ENCODE peak calls at places on chromosome 3, in seven cellular contexts. V is uterus, T is fibroblast of lung, X is neural progenitor cell, M is stomach, H is HCT116, C is DND-41. Q is an unnamed sample.
A peak's percentile ranks its signal among the peaks of the same experiment; 100 is the strongest.

GRCh38 chr3:72538070-72538745 is 310.0 kb downstream of the SHQ1 start:
- DNase-seq in V (no peak), T (no peak), X (no peak), M (no peak), H (no peak), C (no peak), Q (peak; percentile 16)

GRCh38 chr3:160804762-160805161 is 48.7 kb downstream of the PPM1L start:
- DNase-seq in V (no peak), T (no peak), X (no peak), M (peak; percentile 68), H (no peak), C (no peak), Q (no peak)

GRCh38 chr3:117248149-117248548 is 538.6 kb downstream of the TUSC7 start:
- DNase-seq in V (no peak), T (no peak), X (peak; percentile 23), M (no peak), H (no peak), C (no peak), Q (no peak)

GRCh38 chr3:53040361-53040820 is 5.5 kb downstream of the SFMBT1 start:
- DNase-seq in V (no peak), T (peak; percentile 42), X (no peak), M (no peak), H (no peak), C (no peak), Q (peak; percentile 60)

GRCh38 chr3:49602877-49603411 is 48.7 kb downstream of the BSN start:
- DNase-seq in V (no peak), T (no peak), X (no peak), M (peak; percentile 32), H (peak; percentile 63), C (no peak), Q (peak; percentile 66)

GRCh38 chr3:183688869-183689268 is 8.7 kb upstream of the YEATS2 start:
- DNase-seq in V (no peak), T (no peak), X (no peak), M (no peak), H (no peak), C (no peak), Q (no peak)

GRCh38 chr3:102205647-102206046 is 229.2 kb upstream of the ZPLD1 start:
- DNase-seq in V (no peak), T (no peak), X (no peak), M (no peak), H (no peak), C (no peak), Q (no peak)

GRCh38 chr3:64131755-64132154 is 93.5 kb downstream of the PRICKLE2 start:
- DNase-seq in V (no peak), T (no peak), X (no peak), M (no peak), H (no peak), C (no peak), Q (no peak)

GRCh38 chr3:8668216-8668615 is 23.6 kb upstream of the SSUH2 start:
- DNase-seq in V (no peak), T (peak; percentile 12), X (no peak), M (no peak), H (no peak), C (no peak), Q (no peak)

GRCh38 chr3:79148786-79149185 is 619.0 kb downstream of the ROBO1 start:
- DNase-seq in V (no peak), T (peak; percentile 53), X (no peak), M (no peak), H (no peak), C (no peak), Q (peak; percentile 1)

GRCh38 chr3:194380300-194380699 is 10.8 kb upstream of the LRRC15 start:
- DNase-seq in V (no peak), T (no peak), X (no peak), M (peak; percentile 16), H (no peak), C (no peak), Q (no peak)

GRCh38 chr3:113096158-113096893 is 105.5 kb downstream of the GTPBP8 start:
- DNase-seq in V (no peak), T (peak; percentile 56), X (peak; percentile 65), M (no peak), H (no peak), C (no peak), Q (no peak)

GRCh38 chr3:112333002-112333385 is at the start of gene CD200:
- DNase-seq in V (peak; percentile 74), T (peak; percentile 70), X (peak; percentile 81), M (peak; percentile 45), H (no peak), C (no peak), Q (no peak)

GRCh38 chr3:141430326-141430725 is 56.5 kb upstream of the RASA2 start:
- DNase-seq in V (no peak), T (no peak), X (peak; percentile 23), M (no peak), H (no peak), C (no peak), Q (no peak)

GRCh38 chr3:46717447-46718231 is at the start of gene PRSS50:
- DNase-seq in V (no peak), T (no peak), X (peak; percentile 16), M (peak; percentile 21), H (no peak), C (peak; percentile 12), Q (no peak)

GRCh38 chr3:30628931-30629590 is 22.7 kb downstream of the TGFBR2 start:
- DNase-seq in V (no peak), T (no peak), X (no peak), M (no peak), H (no peak), C (no peak), Q (no peak)

GRCh38 chr3:141878812-141879211 is 2.4 kb downstream of the ATP1B3 start:
- DNase-seq in V (no peak), T (peak; percentile 26), X (no peak), M (no peak), H (no peak), C (peak; percentile 15), Q (no peak)

GRCh38 chr3:116000315-116000714 is 377.0 kb downstream of the GAP43 start:
- DNase-seq in V (no peak), T (peak; percentile 97), X (no peak), M (no peak), H (peak; percentile 36), C (no peak), Q (peak; percentile 80)

GRCh38 chr3:54122046-54122801 is at the start of gene CACNA2D3:
- DNase-seq in V (no peak), T (peak; percentile 26), X (peak; percentile 67), M (peak; percentile 46), H (no peak), C (no peak), Q (no peak)

GRCh38 chr3:144085964-144086363 is 114.3 kb downstream of the DIPK2A start:
- DNase-seq in V (no peak), T (peak; percentile 4), X (no peak), M (no peak), H (no peak), C (no peak), Q (peak; percentile 66)

GRCh38 chr3:7800006-7800780 is 701.4 kb upstream of the LMCD1 start:
- DNase-seq in V (no peak), T (peak; percentile 23), X (peak; percentile 4), M (no peak), H (no peak), C (no peak), Q (no peak)

GRCh38 chr3:27224197-27224596 is 145.0 kb downstream of the NEK10 start:
- DNase-seq in V (no peak), T (peak; percentile 66), X (no peak), M (no peak), H (no peak), C (no peak), Q (no peak)

GRCh38 chr3:138222888-138223287 is 35.8 kb downstream of the ARMC8 start:
- DNase-seq in V (no peak), T (no peak), X (no peak), M (no peak), H (no peak), C (no peak), Q (no peak)

GRCh38 chr3:13281657-13282527 is 138.2 kb downstream of the NUP210 start:
- DNase-seq in V (no peak), T (no peak), X (peak; percentile 63), M (no peak), H (no peak), C (no peak), Q (no peak)
- H3K27ac ChIP-seq in V (no peak overlapping the region), T (no peak overlapping the region), X (no peak overlapping the region), M (peak overlapping the region; percentile 78), H (no peak overlapping the region), C (no peak overlapping the region), Q (no peak overlapping the region)

GRCh38 chr3:89232155-89232554 is 124.7 kb downstream of the EPHA3 start:
- DNase-seq in V (no peak), T (no peak), X (no peak), M (no peak), H (no peak), C (no peak), Q (no peak)
- H3K27ac ChIP-seq in V (no peak overlapping the region), T (no peak overlapping the region), X (no peak overlapping the region), M (no peak overlapping the region), H (no peak overlapping the region), C (no peak overlapping the region), Q (no peak overlapping the region)

GRCh38 chr3:44477312-44478030 is at the start of gene ZNF445:
- DNase-seq in V (peak; percentile 64), T (peak; percentile 80), X (peak; percentile 95), M (peak; percentile 84), H (peak; percentile 48), C (peak; percentile 83), Q (no peak)
- H3K27ac ChIP-seq in V (peak within 1 kb of the TSS; percentile 66), T (peak within 1 kb of the TSS; percentile 57), X (no peak within 1 kb of the TSS), M (peak within 1 kb of the TSS; percentile 92), H (no peak within 1 kb of the TSS), C (peak within 1 kb of the TSS; percentile 88), Q (peak within 1 kb of the TSS; percentile 5)

DNA sequence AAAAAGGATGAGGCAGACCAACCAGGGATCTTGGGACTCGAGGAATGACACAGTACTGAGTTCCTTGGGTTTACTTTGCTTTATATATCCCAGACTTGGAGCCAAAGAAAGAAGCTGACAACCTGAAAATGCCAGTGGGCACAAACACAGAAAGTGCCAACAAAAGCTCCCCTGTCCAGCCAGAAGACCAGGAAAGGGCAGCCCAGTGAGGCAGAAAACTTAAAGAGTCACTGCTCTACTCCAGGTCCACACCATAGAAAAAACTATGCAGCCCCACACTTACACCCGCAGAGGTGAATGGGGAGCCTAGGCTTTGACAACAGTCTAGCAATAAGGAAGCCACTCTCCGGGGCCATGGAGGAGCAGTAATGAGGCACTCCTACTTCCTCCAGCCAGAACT is 80.3 kb downstream of the FLNB start:
- DNase-seq in V (no peak), T (no peak), X (no peak), M (no peak), H (no peak), C (no peak), Q (no peak)
- H3K27ac ChIP-seq in V (no peak overlapping the region), T (no peak overlapping the region), X (no peak overlapping the region), M (no peak overlapping the region), H (no peak overlapping the region), C (no peak overlapping the region), Q (no peak overlapping the region)